ENCODE peak calls at places on chromosomes 2 and 18, in five cellular contexts. One of them, this sample, is unnamed.

GRCh38 chr2:237563816-237564215 is 2.6 kb upstream of the PRLH start:
- DNase-seq in ovary: no peak
- DNase-seq in left ventricle myocardium inferior: no peak
- DNase-seq in HFFc6: no peak
- DNase-seq in endothelial cell of umbilical vein: peak; percentile 14
- DNase-seq in this sample: peak; percentile 36

GRCh38 chr2:219285894-219286425 is 6.8 kb downstream of the DNAJB2 start:
- DNase-seq in ovary: peak; percentile 76
- DNase-seq in left ventricle myocardium inferior: no peak
- DNase-seq in HFFc6: no peak
- DNase-seq in endothelial cell of umbilical vein: no peak
- DNase-seq in this sample: no peak

GRCh38 chr2:127541849-127542630 is 6.6 kb downstream of the MYO7B start:
- DNase-seq in ovary: no peak
- DNase-seq in left ventricle myocardium inferior: no peak
- DNase-seq in HFFc6: no peak
- DNase-seq in endothelial cell of umbilical vein: no peak
- DNase-seq in this sample: no peak

GRCh38 chr2:213763963-213764362 is 479.7 kb downstream of the SPAG16 start:
- DNase-seq in ovary: no peak
- DNase-seq in left ventricle myocardium inferior: no peak
- DNase-seq in HFFc6: no peak
- DNase-seq in endothelial cell of umbilical vein: no peak
- DNase-seq in this sample: no peak

GRCh38 chr18:45440246-45440645 is 175.0 kb upstream of the SLC14A2 start:
- DNase-seq in ovary: no peak
- DNase-seq in left ventricle myocardium inferior: no peak
- DNase-seq in HFFc6: no peak
- DNase-seq in endothelial cell of umbilical vein: no peak
- DNase-seq in this sample: no peak

GRCh38 chr18:58174285-58174684 is 130.3 kb downstream of the NEDD4L start:
- DNase-seq in ovary: no peak
- DNase-seq in left ventricle myocardium inferior: no peak
- DNase-seq in HFFc6: no peak
- DNase-seq in endothelial cell of umbilical vein: no peak
- DNase-seq in this sample: no peak

GRCh38 chr2:176063958-176064357 is 19.8 kb downstream of the EVX2 start:
- DNase-seq in ovary: no peak
- DNase-seq in left ventricle myocardium inferior: no peak
- DNase-seq in HFFc6: no peak
- DNase-seq in endothelial cell of umbilical vein: no peak
- DNase-seq in this sample: no peak

GRCh38 chr2:133986076-133986837 is 267.6 kb upstream of the MGAT5 start:
- DNase-seq in ovary: no peak
- DNase-seq in left ventricle myocardium inferior: no peak
- DNase-seq in HFFc6: peak; percentile 58
- DNase-seq in endothelial cell of umbilical vein: no peak
- DNase-seq in this sample: no peak

GRCh38 chr18:9690418-9691178 is 17.5 kb upstream of the RAB31 start:
- DNase-seq in ovary: no peak
- DNase-seq in left ventricle myocardium inferior: no peak
- DNase-seq in HFFc6: no peak
- DNase-seq in endothelial cell of umbilical vein: no peak
- DNase-seq in this sample: no peak

GRCh38 chr18:60331890-60332289 is 40.7 kb downstream of the MC4R start:
- DNase-seq in ovary: no peak
- DNase-seq in left ventricle myocardium inferior: no peak
- DNase-seq in HFFc6: no peak
- DNase-seq in endothelial cell of umbilical vein: no peak
- DNase-seq in this sample: no peak

GRCh38 chr2:12951657-12951973 is 234.9 kb downstream of the TRIB2 start:
- DNase-seq in ovary: no peak
- DNase-seq in left ventricle myocardium inferior: no peak
- DNase-seq in HFFc6: no peak
- DNase-seq in endothelial cell of umbilical vein: no peak
- DNase-seq in this sample: no peak

GRCh38 chr18:27970321-27970720 is 206.6 kb downstream of the CDH2 start:
- DNase-seq in ovary: no peak
- DNase-seq in left ventricle myocardium inferior: no peak
- DNase-seq in HFFc6: no peak
- DNase-seq in endothelial cell of umbilical vein: no peak
- DNase-seq in this sample: no peak

GRCh38 chr2:238170386-238171071 is 11.8 kb downstream of the ERFE start:
- DNase-seq in ovary: no peak
- DNase-seq in left ventricle myocardium inferior: peak; percentile 16
- DNase-seq in HFFc6: no peak
- DNase-seq in endothelial cell of umbilical vein: peak; percentile 26
- DNase-seq in this sample: no peak

GRCh38 chr2:45965841-45966498 is 314.5 kb downstream of the PRKCE start:
- DNase-seq in ovary: no peak
- DNase-seq in left ventricle myocardium inferior: no peak
- DNase-seq in HFFc6: no peak
- DNase-seq in endothelial cell of umbilical vein: no peak
- DNase-seq in this sample: no peak

GRCh38 chr2:71935291-71935848 is 212.3 kb downstream of the CYP26B1 start:
- DNase-seq in ovary: no peak
- DNase-seq in left ventricle myocardium inferior: peak; percentile 71
- DNase-seq in HFFc6: peak; percentile 75
- DNase-seq in endothelial cell of umbilical vein: no peak
- DNase-seq in this sample: no peak

GRCh38 chr18:36078751-36079529 is 11.6 kb upstream of the RPRD1A start:
- DNase-seq in ovary: no peak
- DNase-seq in left ventricle myocardium inferior: no peak
- DNase-seq in HFFc6: peak; percentile 69
- DNase-seq in endothelial cell of umbilical vein: no peak
- DNase-seq in this sample: no peak

GRCh38 chr18:48093104-48093503 is 162.6 kb upstream of the SMAD2 start:
- DNase-seq in ovary: no peak
- DNase-seq in left ventricle myocardium inferior: no peak
- DNase-seq in HFFc6: no peak
- DNase-seq in endothelial cell of umbilical vein: no peak
- DNase-seq in this sample: no peak

GRCh38 chr2:240165638-240166037 is 25.2 kb upstream of the OTOS start:
- DNase-seq in ovary: no peak
- DNase-seq in left ventricle myocardium inferior: no peak
- DNase-seq in HFFc6: no peak
- DNase-seq in endothelial cell of umbilical vein: no peak
- DNase-seq in this sample: no peak

GRCh38 chr2:61799054-61799453 is 54.8 kb downstream of the FAM161A start:
- DNase-seq in ovary: no peak
- DNase-seq in left ventricle myocardium inferior: no peak
- DNase-seq in HFFc6: no peak
- DNase-seq in endothelial cell of umbilical vein: no peak
- DNase-seq in this sample: no peak

GRCh38 chr2:164984428-164984827 is 29.1 kb upstream of the SLC38A11 start:
- DNase-seq in ovary: no peak
- DNase-seq in left ventricle myocardium inferior: no peak
- DNase-seq in HFFc6: peak; percentile 63
- DNase-seq in endothelial cell of umbilical vein: no peak
- DNase-seq in this sample: no peak

GRCh38 chr18:50711401-50711800 is 108.4 kb downstream of the MRO start:
- DNase-seq in ovary: no peak
- DNase-seq in left ventricle myocardium inferior: no peak
- DNase-seq in HFFc6: no peak
- DNase-seq in endothelial cell of umbilical vein: no peak
- DNase-seq in this sample: no peak

GRCh38 chr18:51275712-51276473 is 78.4 kb upstream of the MEX3C start:
- DNase-seq in ovary: peak; percentile 32
- DNase-seq in left ventricle myocardium inferior: peak; percentile 36
- DNase-seq in HFFc6: no peak
- DNase-seq in endothelial cell of umbilical vein: no peak
- DNase-seq in this sample: peak; percentile 6

GRCh38 chr2:239259603-239260298 is 141.1 kb downstream of the HDAC4 start:
- DNase-seq in ovary: no peak
- DNase-seq in left ventricle myocardium inferior: no peak
- DNase-seq in HFFc6: no peak
- DNase-seq in endothelial cell of umbilical vein: no peak
- DNase-seq in this sample: no peak

GRCh38 chr2:62505109-62505508 is 886 bp downstream of the TMEM17 start:
- DNase-seq in ovary: no peak
- DNase-seq in left ventricle myocardium inferior: no peak
- DNase-seq in HFFc6: no peak
- DNase-seq in endothelial cell of umbilical vein: peak; percentile 26
- DNase-seq in this sample: no peak

GRCh38 chr2:231933916-231934401 is 7.8 kb upstream of the NPPC start:
- DNase-seq in ovary: no peak
- DNase-seq in left ventricle myocardium inferior: peak; percentile 76
- DNase-seq in HFFc6: no peak
- DNase-seq in endothelial cell of umbilical vein: no peak
- DNase-seq in this sample: no peak
- TF ChIP-seq CTCF in ovary: no peak
- TF ChIP-seq CTCF in left ventricle myocardium inferior: no peak
- TF ChIP-seq CTCF in HFFc6: no peak
- TF ChIP-seq CTCF in endothelial cell of umbilical vein: no peak
- TF ChIP-seq CTCF in this sample: no peak

DNA sequence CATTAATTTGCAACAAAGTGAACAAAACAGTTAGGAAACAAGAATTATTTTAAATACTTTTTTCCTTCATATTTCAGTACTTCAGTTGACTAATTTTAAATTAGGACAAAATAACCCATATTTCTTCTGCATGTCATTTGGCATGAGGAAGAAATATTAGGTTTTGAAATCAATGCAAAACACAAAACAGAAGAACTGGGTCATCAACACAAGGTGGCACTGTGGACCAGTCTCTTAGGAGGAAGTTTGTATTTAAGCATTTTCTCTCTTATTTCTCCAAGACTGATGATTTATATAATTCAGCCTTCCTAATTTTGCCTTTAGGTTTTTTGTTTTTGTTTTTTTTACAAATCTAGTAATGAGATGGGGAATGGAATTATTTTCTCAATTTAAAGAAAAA is 352.8 kb upstream of the KCNH7 start:
- DNase-seq in ovary: no peak
- DNase-seq in left ventricle myocardium inferior: no peak
- DNase-seq in HFFc6: peak; percentile 27
- DNase-seq in endothelial cell of umbilical vein: peak; percentile 64
- DNase-seq in this sample: no peak
- TF ChIP-seq CTCF in ovary: no peak
- TF ChIP-seq CTCF in left ventricle myocardium inferior: peak; percentile 73
- TF ChIP-seq CTCF in HFFc6: peak; percentile 83
- TF ChIP-seq CTCF in endothelial cell of umbilical vein: peak; percentile 47
- TF ChIP-seq CTCF in this sample: peak; percentile 45

DNA sequence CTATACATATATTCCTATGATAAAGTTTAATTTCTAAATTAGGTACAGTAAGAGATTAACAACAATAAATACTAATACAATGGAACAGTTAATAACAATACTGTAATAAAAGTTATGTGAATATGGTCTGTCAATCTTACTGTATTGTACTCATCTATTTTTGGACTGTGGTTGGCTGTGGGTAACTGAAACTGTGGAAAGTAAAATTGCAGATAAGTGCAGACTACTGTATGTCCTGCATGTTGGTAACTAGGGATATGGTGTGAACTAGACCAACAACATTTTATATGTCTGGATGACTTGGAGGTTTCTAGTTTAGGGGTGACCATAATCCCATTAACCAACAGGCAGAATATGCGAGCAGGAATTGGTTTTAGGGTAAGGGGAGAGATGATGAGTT is 23.3 kb downstream of the PHLPP1 start:
- DNase-seq in ovary: no peak
- DNase-seq in left ventricle myocardium inferior: no peak
- DNase-seq in HFFc6: no peak
- DNase-seq in endothelial cell of umbilical vein: no peak
- DNase-seq in this sample: no peak
- TF ChIP-seq CTCF in ovary: no peak
- TF ChIP-seq CTCF in left ventricle myocardium inferior: no peak
- TF ChIP-seq CTCF in HFFc6: no peak
- TF ChIP-seq CTCF in endothelial cell of umbilical vein: no peak
- TF ChIP-seq CTCF in this sample: no peak

GRCh38 chr2:9573840-9574239 is 18.2 kb upstream of the ADAM17 start:
- DNase-seq in ovary: no peak
- DNase-seq in left ventricle myocardium inferior: no peak
- DNase-seq in HFFc6: no peak
- DNase-seq in endothelial cell of umbilical vein: no peak
- DNase-seq in this sample: no peak
- TF ChIP-seq CTCF in ovary: no peak
- TF ChIP-seq CTCF in left ventricle myocardium inferior: no peak
- TF ChIP-seq CTCF in HFFc6: peak; percentile 50
- TF ChIP-seq CTCF in endothelial cell of umbilical vein: peak; percentile 24
- TF ChIP-seq CTCF in this sample: no peak

DNA sequence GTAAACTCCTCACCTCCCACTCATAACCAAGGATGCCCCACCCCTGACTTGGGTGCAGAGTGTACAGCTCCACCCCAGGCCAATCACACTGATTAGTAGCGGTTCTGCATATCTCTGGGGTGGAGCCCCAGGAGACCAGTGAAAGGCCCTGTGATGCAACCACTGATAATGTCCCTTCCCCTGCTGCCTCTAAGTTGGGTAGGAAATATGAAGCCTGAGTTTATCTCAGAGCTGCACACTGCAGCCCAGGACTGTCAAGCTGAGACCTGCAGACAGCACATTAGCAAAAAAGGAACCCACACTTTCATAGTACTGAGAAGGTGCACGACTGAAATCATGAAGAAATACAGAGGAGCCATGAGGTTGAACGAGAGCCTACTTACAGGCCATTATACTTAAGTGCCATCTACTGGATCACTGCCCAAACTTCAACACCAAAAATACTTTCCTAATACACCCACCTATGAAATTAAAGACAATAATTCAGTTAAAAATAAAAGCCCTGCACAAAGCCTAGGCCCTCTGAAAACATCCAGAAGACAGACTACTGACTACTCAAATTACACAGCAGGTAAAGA is 455.4 kb upstream of the LRRTM4 start:
- DNase-seq in ovary: no peak
- DNase-seq in left ventricle myocardium inferior: no peak
- DNase-seq in HFFc6: no peak
- DNase-seq in endothelial cell of umbilical vein: no peak
- DNase-seq in this sample: no peak
- TF ChIP-seq CTCF in ovary: no peak
- TF ChIP-seq CTCF in left ventricle myocardium inferior: no peak
- TF ChIP-seq CTCF in HFFc6: no peak
- TF ChIP-seq CTCF in endothelial cell of umbilical vein: no peak
- TF ChIP-seq CTCF in this sample: no peak

DNA sequence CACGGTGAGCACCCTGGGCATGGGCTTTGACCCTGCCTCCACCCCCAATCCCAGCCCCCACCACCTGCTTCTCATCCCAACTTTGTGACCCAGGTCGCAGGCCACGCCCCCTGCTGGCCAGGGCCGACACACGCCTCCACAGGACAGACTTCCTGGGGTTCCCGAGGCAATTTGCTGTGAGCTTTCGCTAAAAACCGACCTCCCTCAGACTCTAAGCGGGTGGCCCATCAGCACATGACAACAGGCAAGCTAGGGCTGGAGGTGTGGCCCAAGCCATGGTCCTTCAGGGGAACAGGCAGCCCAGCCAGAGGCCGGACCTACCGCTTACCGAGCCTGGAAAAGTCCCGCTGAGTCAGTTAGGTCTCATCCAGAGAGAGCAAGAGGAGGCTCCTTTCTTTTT is 31.9 kb downstream of the C1QL2 start:
- DNase-seq in ovary: no peak
- DNase-seq in left ventricle myocardium inferior: peak; percentile 24
- DNase-seq in HFFc6: no peak
- DNase-seq in endothelial cell of umbilical vein: no peak
- DNase-seq in this sample: no peak
- TF ChIP-seq CTCF in ovary: no peak
- TF ChIP-seq CTCF in left ventricle myocardium inferior: peak; percentile 52
- TF ChIP-seq CTCF in HFFc6: peak; percentile 76
- TF ChIP-seq CTCF in endothelial cell of umbilical vein: peak; percentile 54
- TF ChIP-seq CTCF in this sample: no peak

GRCh38 chr2:216151313-216152030 is 42.3 kb downstream of the XRCC5 start:
- DNase-seq in ovary: no peak
- DNase-seq in left ventricle myocardium inferior: no peak
- DNase-seq in HFFc6: peak; percentile 55
- DNase-seq in endothelial cell of umbilical vein: no peak
- DNase-seq in this sample: no peak
- TF ChIP-seq CTCF in ovary: no peak
- TF ChIP-seq CTCF in left ventricle myocardium inferior: peak; percentile 11
- TF ChIP-seq CTCF in HFFc6: peak; percentile 58
- TF ChIP-seq CTCF in endothelial cell of umbilical vein: no peak
- TF ChIP-seq CTCF in this sample: no peak

This sample was measured in body of pancreas.